ENCODE peak calls at places on chromosomes 6 and 20, in nine cellular contexts. A is H7, N is cardiac fibroblast, D is GM06990, G is tibial nerve, M is heart right ventricle, W is breast epithelium, P is right cardiac atrium, Y is SK-N-SH. T is an unnamed sample.
A peak's percentile ranks its signal among the peaks of the same experiment; 100 is the strongest.

GRCh38 chr6:101015541-101015940 is 134.4 kb upstream of the ASCC3 start:
- DNase-seq in W (no peak), P (no peak), A (no peak), D (no peak), Y (no peak), N (no peak), M (no peak), G (no peak), T (no peak)

GRCh38 chr6:105045546-105045945 is 88.6 kb downstream of the LIN28B start:
- DNase-seq in A (no peak), Y (no peak), P (no peak), N (no peak), D (no peak), W (no peak), M (no peak), G (no peak), T (no peak)

GRCh38 chr20:63622096-63622495 is 4.8 kb downstream of the GMEB2 start:
- DNase-seq in Y (no peak), D (no peak), N (no peak), G (no peak), P (no peak), M (no peak), W (no peak), A (no peak), T (no peak)

GRCh38 chr6:74879234-74879633 is 326.6 kb downstream of the COL12A1 start:
- DNase-seq in A (no peak), D (peak; percentile 6), Y (no peak), N (peak; percentile 87), G (no peak), M (no peak), P (no peak), W (no peak), T (no peak)

GRCh38 chr20:58640446-58640845 is 10.6 kb upstream of the STX16 start:
- DNase-seq in Y (no peak), P (no peak), D (no peak), A (no peak), M (no peak), W (no peak), N (peak; percentile 42), G (no peak), T (no peak)

GRCh38 chr20:51767018-51767866 is 948 bp downstream of the ATP9A start:
- DNase-seq in D (peak; percentile 38), N (peak; percentile 22), M (peak; percentile 70), Y (peak; percentile 90), W (peak; percentile 81), P (peak; percentile 85), A (peak; percentile 94), G (peak; percentile 41), T (peak; percentile 82)

GRCh38 chr6:87826376-87826775 is 124.3 kb upstream of the AKIRIN2 start:
- DNase-seq in D (no peak), A (no peak), G (no peak), Y (no peak), M (no peak), P (no peak), W (no peak), N (no peak), T (no peak)

GRCh38 chr6:160386869-160387518 is 38.8 kb downstream of the SLC22A3 start:
- DNase-seq in M (no peak), A (no peak), D (no peak), Y (no peak), P (no peak), N (peak; percentile 88), W (no peak), G (no peak), T (peak; percentile 68)

GRCh38 chr20:32583581-32584045 is 1.5 kb downstream of the NOL4L start:
- DNase-seq in D (no peak), G (no peak), Y (no peak), N (no peak), A (peak; percentile 92), W (no peak), P (no peak), M (no peak), T (no peak)

GRCh38 chr20:32582659-32583580 is 2.2 kb downstream of the NOL4L start:
- DNase-seq in P (peak; percentile 71), N (peak; percentile 43), D (no peak), W (no peak), Y (peak; percentile 84), G (no peak), M (no peak), A (peak; percentile 93), T (no peak)

GRCh38 chr20:32580608-32580969 is 4.5 kb downstream of the NOL4L start:
- DNase-seq in A (no peak), M (no peak), D (no peak), P (no peak), G (no peak), Y (no peak), N (no peak), W (no peak), T (no peak)

GRCh38 chr20:32580970-32581838 is 3.9 kb downstream of the NOL4L start:
- DNase-seq in G (no peak), P (peak; percentile 53), Y (peak; percentile 83), M (no peak), N (no peak), D (no peak), A (peak; percentile 73), W (no peak), T (no peak)

DNA sequence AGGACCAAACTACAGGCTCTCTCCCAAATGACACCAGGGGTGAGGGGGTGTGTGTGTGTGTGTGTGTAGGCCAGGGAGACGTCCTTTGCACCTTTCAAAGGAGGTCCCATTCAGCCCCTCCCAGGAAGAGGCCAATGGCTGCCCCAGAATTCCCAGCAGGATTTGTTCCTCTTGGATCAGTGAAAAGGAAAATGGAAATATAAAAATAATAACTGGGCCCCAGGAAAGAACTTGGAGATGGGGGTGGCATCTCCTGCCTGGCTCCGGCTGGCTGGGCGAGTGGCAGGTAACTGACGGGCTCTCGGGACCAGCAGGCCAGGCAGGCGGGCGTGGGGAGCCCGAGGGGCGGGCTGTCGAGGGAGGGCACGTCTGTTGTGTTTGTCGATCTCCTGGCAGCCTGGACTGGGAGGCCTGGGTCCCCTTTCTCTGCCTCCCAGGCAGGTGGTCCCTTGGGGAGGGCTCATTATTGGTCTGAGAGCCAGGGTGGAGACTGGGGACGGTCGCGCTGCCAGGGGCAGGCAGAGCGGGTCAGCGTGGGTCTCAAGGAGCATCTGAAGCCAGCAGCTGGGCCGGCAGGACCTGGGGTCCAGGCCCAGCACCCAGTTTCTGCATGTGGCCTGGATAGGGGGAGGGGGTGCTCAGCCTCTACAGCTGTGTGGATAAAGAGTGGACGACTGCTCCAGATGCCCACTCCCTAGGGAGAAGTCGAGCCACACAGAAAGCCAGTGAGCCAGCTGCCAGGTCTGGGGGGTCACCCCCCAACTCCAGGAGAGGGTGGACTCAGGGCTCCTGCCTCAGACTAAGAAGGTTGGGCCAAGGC is 3.1 kb downstream of the NOL4L start:
- DNase-seq in P (no peak), M (no peak), Y (no peak), N (no peak), A (peak; percentile 80), D (no peak), W (no peak), G (no peak), T (no peak)
- H3K4me3 ChIP-seq in P (no peak overlapping the region), M (no peak overlapping the region), Y (no peak overlapping the region), N (no peak overlapping the region), A (no peak overlapping the region), D (no peak overlapping the region), W (no peak overlapping the region), G (no peak overlapping the region), T (no peak overlapping the region)

GRCh38 chr6:99348823-99349619 is 453 bp downstream of the FAXC start:
- DNase-seq in D (no peak), G (no peak), Y (peak; percentile 81), M (no peak), P (no peak), W (no peak), A (peak; percentile 80), N (no peak), T (no peak)

GRCh38 chr6:99347804-99348203 is 1.7 kb downstream of the FAXC start:
- DNase-seq in D (no peak), W (no peak), Y (peak; percentile 32), A (peak; percentile 13), P (no peak), G (no peak), M (no peak), N (no peak), T (no peak)

GRCh38 chr6:99350573-99350972 is 1.1 kb upstream of the FAXC start:
- DNase-seq in N (no peak), W (no peak), P (no peak), D (no peak), A (peak; percentile 20), M (no peak), Y (no peak), G (no peak), T (no peak)

GRCh38 chr6:99348220-99348822 is 1.2 kb downstream of the FAXC start:
- DNase-seq in D (no peak), P (no peak), A (peak; percentile 8), W (no peak), G (no peak), Y (peak; percentile 47), M (no peak), N (no peak), T (no peak)

GRCh38 chr6:99349620-99350141 is at the start of gene FAXC:
- DNase-seq in Y (peak; percentile 88), G (no peak), W (no peak), N (peak; percentile 21), M (peak; percentile 10), A (peak; percentile 90), D (peak; percentile 29), P (peak; percentile 39), T (no peak)
- H3K4me3 ChIP-seq in Y (peak within 1 kb of the TSS; percentile 89), G (peak within 1 kb of the TSS; percentile 43), W (peak within 1 kb of the TSS; percentile 51), N (peak within 1 kb of the TSS; percentile 61), M (peak within 1 kb of the TSS; percentile 57), A (peak within 1 kb of the TSS; percentile 69), D (peak within 1 kb of the TSS; percentile 52), P (peak within 1 kb of the TSS; percentile 71), T (no peak within 1 kb of the TSS)

GRCh38 chr6:43268782-43269272 is 25.5 kb downstream of the TTBK1 start:
- DNase-seq in P (peak; percentile 29), D (no peak), A (no peak), M (no peak), W (no peak), N (no peak), G (no peak), Y (no peak), T (no peak)

GRCh38 chr6:43268348-43268685 is 25.0 kb downstream of the TTBK1 start:
- DNase-seq in W (no peak), N (no peak), A (no peak), Y (no peak), P (peak; percentile 82), G (no peak), D (no peak), M (peak; percentile 44), T (peak; percentile 67)

GRCh38 chr6:43267619-43268347 is 24.5 kb downstream of the TTBK1 start:
- DNase-seq in G (no peak), A (peak; percentile 66), Y (no peak), W (no peak), P (peak; percentile 60), D (no peak), M (no peak), N (no peak), T (peak; percentile 48)

GRCh38 chr6:43271103-43271815 is 26.8 kb upstream of the SLC22A7 start:
- DNase-seq in Y (no peak), P (peak; percentile 28), D (no peak), A (no peak), W (no peak), M (no peak), G (no peak), N (no peak), T (no peak)

DNA sequence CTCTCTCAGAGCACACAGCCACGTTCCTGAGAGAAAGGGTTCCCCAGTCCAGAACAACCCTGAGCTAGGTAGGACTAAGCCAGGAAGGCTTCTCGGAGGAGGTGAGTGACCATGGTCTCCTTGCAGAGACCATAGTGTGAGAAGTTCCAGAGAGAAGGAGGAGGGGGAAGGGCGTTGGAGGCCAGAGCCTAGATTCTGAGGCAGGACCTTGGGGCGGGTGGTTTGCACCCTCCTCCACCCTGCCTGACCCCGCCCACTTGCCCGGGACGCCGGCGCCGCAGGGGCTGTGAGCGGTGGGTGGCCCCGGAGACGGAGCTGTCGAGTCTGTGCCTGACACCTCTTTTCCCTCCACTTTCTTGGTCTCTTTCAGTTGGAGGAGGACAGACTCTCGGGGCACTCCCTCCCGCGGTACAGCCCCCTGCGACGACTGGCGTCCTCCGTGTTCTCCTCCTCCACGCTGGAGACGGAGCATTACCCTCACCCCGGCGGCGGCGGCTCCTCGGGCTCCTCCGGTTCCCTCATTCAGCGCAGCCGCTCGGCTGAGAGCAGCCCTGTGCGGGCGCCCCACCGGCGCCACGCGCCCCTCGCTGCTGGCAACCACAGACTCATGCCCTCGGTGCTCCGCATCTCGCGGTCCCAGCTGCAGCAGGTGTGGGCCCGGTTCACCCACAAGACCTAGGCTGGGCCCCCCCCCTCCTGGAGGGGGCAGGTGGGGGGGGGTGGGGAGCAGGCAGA is 26.2 kb downstream of the TTBK1 start:
- DNase-seq in N (no peak), W (no peak), M (peak; percentile 48), A (peak; percentile 86), P (peak; percentile 84), G (no peak), D (no peak), Y (no peak), T (peak; percentile 42)
- H3K4me3 ChIP-seq in N (peak overlapping the region; percentile 16), W (peak overlapping the region; percentile 26), M (peak overlapping the region; percentile 31), A (peak overlapping the region; percentile 34), P (peak overlapping the region; percentile 7), G (peak overlapping the region; percentile 28), D (peak overlapping the region; percentile 22), Y (no peak overlapping the region), T (peak overlapping the region; percentile 37)

DNA sequence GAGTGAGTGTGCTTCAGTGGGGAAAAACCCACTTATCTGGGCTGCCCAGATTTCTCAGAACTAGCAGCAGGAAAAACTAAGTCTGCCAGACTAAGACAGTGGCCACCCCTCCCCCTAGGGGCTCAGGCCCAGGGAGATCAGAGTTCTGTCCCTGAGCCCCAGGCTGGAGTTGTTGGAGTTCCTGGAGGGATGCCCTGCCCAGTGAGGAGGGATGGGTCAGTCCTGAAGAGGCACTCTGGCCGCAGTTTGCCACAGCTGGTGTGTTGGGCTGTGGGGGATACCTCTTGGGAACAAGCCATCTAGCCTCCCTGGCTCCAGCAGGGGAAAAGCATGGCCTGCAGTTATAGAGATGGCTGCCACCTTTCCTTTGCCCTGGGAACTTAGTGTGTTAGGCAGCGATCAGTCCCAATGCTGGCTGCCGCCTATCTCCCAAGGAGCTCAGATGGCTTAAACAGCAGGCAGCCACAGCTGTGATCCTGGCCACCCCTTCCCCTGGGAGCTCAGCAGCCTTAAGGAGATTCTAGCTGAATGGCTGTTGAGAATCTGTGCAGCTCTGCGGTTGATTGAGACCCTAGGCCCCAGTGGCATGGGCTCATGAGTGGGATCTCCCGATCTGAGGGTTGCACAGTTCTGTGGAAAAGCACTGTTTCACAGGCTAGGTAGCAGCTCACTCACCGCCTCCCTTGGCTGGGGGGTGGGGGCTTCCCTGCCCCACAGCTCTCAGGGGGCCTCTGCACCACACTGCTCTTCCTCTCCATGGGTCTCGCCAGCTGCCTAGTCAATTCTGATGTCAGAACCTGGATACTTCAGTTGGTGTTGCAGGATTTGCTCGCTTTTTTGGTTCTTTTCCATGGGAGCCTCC is 13.2 kb downstream of the SIRPG start:
- DNase-seq in D (no peak), P (no peak), G (no peak), W (no peak), Y (no peak), N (no peak), M (no peak), A (no peak), T (no peak)
- H3K4me3 ChIP-seq in D (no peak overlapping the region), P (no peak overlapping the region), G (no peak overlapping the region), W (no peak overlapping the region), Y (no peak overlapping the region), N (no peak overlapping the region), M (no peak overlapping the region), A (no peak overlapping the region), T (no peak overlapping the region)

T was measured in adrenal gland.